ENCODE peak calls at places on chromosome 16, in five cellular contexts. W, J, B, X and T are unnamed samples. For H3K79me2 and H3K9me2, the result is how much of the 10 kb centered on the place peaks cover.

GRCh38 chr16:69465083-69465721 is 40.8 kb downstream of the CYB5B start:
- DNase-seq in W (no peak), J (no peak), B (no peak), X (no peak), T (no peak)

GRCh38 chr16:23401142-23401541 is 51.8 kb downstream of the COG7 start:
- DNase-seq in W (no peak), J (no peak), B (no peak), X (no peak), T (no peak)

GRCh38 chr16:20321671-20322070 is 5.6 kb downstream of the GP2 start:
- DNase-seq in W (no peak), J (no peak), B (no peak), X (no peak), T (no peak)

GRCh38 chr16:8867483-8868271 is 1.1 kb downstream of the CARHSP1 start:
- DNase-seq in W (peak), J (no peak), B (peak), X (no peak), T (peak)

GRCh38 chr16:50102046-50102756 is 36.4 kb downstream of the HEATR3 start:
- DNase-seq in W (no peak), J (no peak), B (no peak), X (no peak), T (peak)

GRCh38 chr16:79468236-79468635 is 132.3 kb downstream of the MAF start:
- DNase-seq in W (no peak), J (no peak), B (no peak), X (no peak), T (no peak)

GRCh38 chr16:53052519-53053501 is at the start of gene CHD9NB:
- DNase-seq in W (no peak), J (no peak), B (peak), X (peak), T (peak)

GRCh38 chr16:14004031-14004718 is 66.9 kb upstream of the MRTFB start:
- DNase-seq in W (no peak), J (no peak), B (no peak), X (no peak), T (no peak)

GRCh38 chr16:87842209-87842869 is 27.0 kb downstream of the SLC7A5 start:
- DNase-seq in W (peak), J (no peak), B (no peak), X (no peak), T (no peak)

GRCh38 chr16:69204106-69204655 is 17.2 kb downstream of the SNTB2 start:
- DNase-seq in W (no peak), J (no peak), B (no peak), X (no peak), T (no peak)

GRCh38 chr16:49876716-49877129 is 20.8 kb upstream of the ZNF423 start:
- DNase-seq in W (no peak), J (peak), B (peak), X (peak), T (peak)

GRCh38 chr16:48906076-48906475 is 296.1 kb upstream of the N4BP1 start:
- DNase-seq in W (no peak), J (no peak), B (no peak), X (no peak), T (no peak)

GRCh38 chr16:56868175-56868574 is 3.2 kb downstream of the SLC12A3 start:
- DNase-seq in W (no peak), J (no peak), B (no peak), X (no peak), T (no peak)
- H3K79me2 ChIP-seq in W (under half), J (under half), B (under half), X (under half), T (under half)

GRCh38 chr16:71792176-71792575 is 16.5 kb downstream of the AP1G1 start:
- DNase-seq in W (no peak), J (no peak), B (no peak), X (no peak), T (peak)

GRCh38 chr16:71789136-71789535 is 19.5 kb downstream of the AP1G1 start:
- DNase-seq in W (no peak), J (no peak), B (no peak), X (no peak), T (no peak)

GRCh38 chr16:71794018-71794417 is 14.6 kb downstream of the AP1G1 start:
- DNase-seq in W (no peak), J (no peak), B (no peak), X (no peak), T (no peak)

GRCh38 chr16:71796501-71796900 is 12.1 kb downstream of the AP1G1 start:
- DNase-seq in W (no peak), J (no peak), B (no peak), X (no peak), T (no peak)

GRCh38 chr16:71794943-71795342 is 13.7 kb downstream of the AP1G1 start:
- DNase-seq in W (no peak), J (no peak), B (no peak), X (no peak), T (no peak)
- H3K9me2 ChIP-seq in W (under half), J (under half), B (under half), X (under half), T (under half)

GRCh38 chr16:66375451-66375850 is 9.0 kb downstream of the CDH5 start:
- DNase-seq in W (no peak), J (no peak), B (no peak), X (no peak), T (peak)

GRCh38 chr16:66377327-66377723 is 10.8 kb downstream of the CDH5 start:
- DNase-seq in W (no peak), J (no peak), B (no peak), X (no peak), T (no peak)

GRCh38 chr16:66378739-66379570 is 12.5 kb downstream of the CDH5 start:
- DNase-seq in W (no peak), J (no peak), B (no peak), X (no peak), T (no peak)

GRCh38 chr16:66376114-66376513 is 9.6 kb downstream of the CDH5 start:
- DNase-seq in W (no peak), J (no peak), B (no peak), X (no peak), T (no peak)

GRCh38 chr16:66376577-66377326 is 10.3 kb downstream of the CDH5 start:
- DNase-seq in W (no peak), J (no peak), B (no peak), X (peak), T (no peak)
- H3K79me2 ChIP-seq in W (under half), J (under half), B (under half), X (under half), T (under half)

GRCh38 chr16:83833921-83834320 is 26.1 kb downstream of the HSBP1 start:
- DNase-seq in W (no peak), J (no peak), B (no peak), X (no peak), T (no peak)

GRCh38 chr16:83830769-83831450 is 23.1 kb downstream of the HSBP1 start:
- DNase-seq in W (no peak), J (no peak), B (no peak), X (no peak), T (no peak)

GRCh38 chr16:83831451-83831987 is 23.7 kb downstream of the HSBP1 start:
- DNase-seq in W (no peak), J (peak), B (no peak), X (no peak), T (no peak)

GRCh38 chr16:83826146-83826913 is 18.6 kb downstream of the HSBP1 start:
- DNase-seq in W (peak), J (peak), B (peak), X (peak), T (peak)

DNA sequence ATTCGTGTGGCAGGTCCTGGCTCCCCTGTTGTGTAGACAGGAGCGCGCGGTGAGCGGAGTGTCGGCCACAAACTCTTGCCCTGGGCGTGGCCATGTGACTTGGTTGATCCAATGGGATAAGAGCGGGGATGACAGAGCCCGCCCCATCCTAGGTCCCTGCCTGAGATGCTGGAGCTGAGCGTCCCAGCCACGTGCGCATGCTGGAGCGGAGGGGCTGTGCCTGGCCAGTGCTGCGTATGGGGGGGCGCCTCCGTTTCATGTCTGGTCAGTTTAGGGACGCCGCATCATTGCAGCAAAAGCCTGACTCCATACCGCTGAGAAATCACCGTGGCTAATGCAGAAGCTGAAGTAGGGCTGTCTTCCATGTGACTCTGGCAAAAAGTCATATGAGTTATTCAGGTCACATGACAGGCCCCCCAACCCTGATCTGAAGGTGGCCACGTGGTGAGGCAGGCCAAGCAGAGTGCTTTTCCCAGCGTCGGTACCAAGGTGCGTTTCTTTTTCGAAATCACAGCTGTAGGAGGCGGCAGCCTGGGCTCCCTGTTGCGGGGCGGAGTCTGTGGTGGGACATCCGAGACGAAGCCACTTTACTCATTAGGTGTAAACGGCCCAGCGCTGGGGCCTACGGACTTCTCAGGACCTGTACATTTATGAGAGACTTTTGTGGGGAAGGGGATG is 22.5 kb downstream of the HSBP1 start:
- DNase-seq in W (no peak), J (peak), B (no peak), X (no peak), T (no peak)
- H3K9me2 ChIP-seq in W (under half), J (under half), B (under half), X (under half), T (under half)

GRCh38 chr16:89561195-89562026 is 929 bp downstream of the RPL13 start:
- DNase-seq in W (no peak), J (no peak), B (no peak), X (no peak), T (no peak)

GRCh38 chr16:89557936-89558490 is 2.5 kb upstream of the RPL13 start:
- DNase-seq in W (no peak), J (no peak), B (no peak), X (no peak), T (no peak)

GRCh38 chr16:89562027-89562599 is 1.6 kb downstream of the RPL13 start:
- DNase-seq in W (peak), J (no peak), B (no peak), X (peak), T (no peak)

GRCh38 chr16:89562939-89563338 is 2.5 kb downstream of the RPL13 start:
- DNase-seq in W (no peak), J (no peak), B (no peak), X (no peak), T (no peak)

DNA sequence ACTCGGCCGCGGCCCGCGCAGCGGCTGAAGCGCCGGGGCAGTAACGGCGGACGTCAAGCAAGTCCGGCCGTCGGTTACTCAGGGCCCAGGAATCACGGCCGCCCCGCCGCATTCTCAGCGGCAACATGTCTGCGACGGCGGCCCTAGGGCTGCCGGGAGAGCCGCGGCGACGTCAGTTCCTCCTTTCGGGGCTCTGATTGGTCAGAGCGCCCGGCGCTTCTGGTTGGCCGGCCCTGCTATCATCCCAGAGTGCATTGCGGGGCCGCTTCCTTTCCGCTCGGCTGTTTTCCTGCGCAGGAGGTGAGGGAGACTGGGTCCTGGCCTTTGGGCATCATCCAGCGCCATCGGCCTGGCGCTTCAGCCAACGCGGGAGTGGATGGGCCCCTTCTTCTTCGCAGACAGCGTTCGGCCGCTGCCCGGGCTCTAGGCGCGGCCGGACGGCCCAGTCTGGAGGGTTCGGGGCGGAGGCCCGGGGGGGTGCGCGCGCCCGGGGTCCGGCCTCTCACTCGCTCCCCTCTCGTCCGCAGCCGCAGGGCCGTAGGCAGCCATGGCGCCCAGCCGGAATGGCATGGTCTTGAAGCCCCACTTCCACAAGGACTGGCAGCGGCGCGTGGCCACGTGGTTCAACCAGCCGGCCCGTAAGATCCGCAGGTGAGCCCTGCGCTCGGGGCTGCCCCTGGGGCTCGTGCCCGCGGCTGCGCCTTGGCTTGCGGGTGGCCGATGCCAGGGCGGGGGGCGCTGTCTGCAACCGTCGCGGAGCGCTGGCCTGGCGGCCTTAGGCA is at the start of gene RPL13:
- DNase-seq in W (peak), J (peak), B (peak), X (peak), T (peak)
- H3K79me2 ChIP-seq in W (under half), J (under half), B (under half), X (under half), T (under half)

DNA sequence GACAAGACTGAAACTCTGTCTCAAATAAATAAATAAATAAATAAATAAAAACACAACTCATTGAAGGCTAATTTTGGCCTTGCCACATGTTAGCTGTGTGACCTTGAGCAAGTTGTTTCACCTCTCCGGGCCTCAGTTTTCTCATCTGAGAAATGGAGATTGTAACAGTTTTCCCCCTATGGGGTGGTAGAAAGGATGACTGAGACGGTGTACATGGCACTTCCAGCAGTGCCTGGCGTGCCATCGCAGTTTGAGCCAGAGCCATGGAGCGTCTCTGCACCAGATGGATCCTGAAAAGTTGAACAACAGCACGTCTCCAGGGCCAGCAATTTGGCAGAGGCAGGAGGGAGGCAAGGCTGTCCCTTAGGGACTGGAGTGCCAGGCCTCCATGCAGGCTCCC is 19.6 kb downstream of the SOCS1 start:
- DNase-seq in W (no peak), J (no peak), B (no peak), X (no peak), T (no peak)
- H3K9me2 ChIP-seq in W (under half), J (under half), B (under half), X (under half), T (under half)

GRCh38 chr16:61579195-61579594 is 457.0 kb downstream of the CDH8 start:
- DNase-seq in W (no peak), J (no peak), B (no peak), X (no peak), T (no peak)

GRCh38 chr16:61581417-61582046 is 454.7 kb downstream of the CDH8 start:
- DNase-seq in W (no peak), J (no peak), B (no peak), X (no peak), T (no peak)

GRCh38 chr16:61580579-61580978 is 455.7 kb downstream of the CDH8 start:
- DNase-seq in W (no peak), J (no peak), B (no peak), X (no peak), T (no peak)

GRCh38 chr16:61576476-61576875 is 459.8 kb downstream of the CDH8 start:
- DNase-seq in W (no peak), J (no peak), B (no peak), X (no peak), T (no peak)

DNA sequence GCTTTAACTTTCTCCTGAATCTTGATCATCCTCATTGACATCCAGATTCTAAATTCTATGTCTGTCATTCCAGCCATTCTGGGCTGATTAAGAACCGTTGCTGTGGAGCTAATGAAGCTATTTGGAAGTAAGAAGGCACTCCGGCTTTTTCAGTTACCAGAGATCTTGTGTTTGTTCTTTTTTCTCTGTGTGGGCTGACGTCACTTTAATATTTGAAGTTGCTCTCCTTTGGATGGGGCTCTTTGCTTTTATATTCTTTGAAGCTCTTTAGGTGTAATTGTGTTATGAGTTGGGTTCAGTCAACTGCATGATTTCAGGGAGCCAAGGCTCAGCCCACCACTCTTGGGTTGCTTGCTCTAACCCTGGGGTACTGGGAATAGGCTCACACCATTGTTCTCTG is 460.6 kb downstream of the CDH8 start:
- DNase-seq in W (no peak), J (no peak), B (no peak), X (no peak), T (no peak)
- H3K79me2 ChIP-seq in W (under half), J (under half), B (under half), X (under half), T (under half)